ENCODE peak calls at places on chromosomes 4 and X, in ten cellular contexts. L is brain microvascular endothelial cell, B is mesothelial cell of epicardium, D is body of pancreas, V is iris pigment epithelial cell, Q is cardiac fibroblast, E is endothelial cell, Z is lower lobe of right lung, J is T follicular helper cell, R is mucosa of gallbladder. C is an unnamed sample.

GRCh38 chr4:123941306-123941705 is 544.7 kb downstream of the SPRY1 start:
- DNase-seq in L (peak), B (no peak), D (no peak), V (peak), Q (peak), E (no peak), Z (no peak), J (no peak), R (no peak), C (no peak)

GRCh38 chrX:96183843-96184242 is 500.8 kb upstream of the DIAPH2 start:
- DNase-seq in L (no peak), B (no peak), D (no peak), V (peak), Q (peak), E (no peak), Z (no peak), J (no peak), R (no peak), C (no peak)

GRCh38 chr4:55269970-55270369 is 76.1 kb upstream of the SRD5A3 start:
- DNase-seq in L (no peak), B (no peak), D (no peak), V (no peak), Q (no peak), E (peak), Z (no peak), J (no peak), R (no peak), C (no peak)

GRCh38 chr4:172232966-172233365 is 419.8 kb downstream of the GALNTL6 start:
- DNase-seq in L (no peak), B (no peak), D (no peak), V (no peak), Q (no peak), E (peak), Z (no peak), J (no peak), R (no peak), C (no peak)

GRCh38 chr4:183637461-183637860 is 21.5 kb downstream of the RWDD4 start:
- DNase-seq in L (no peak), B (no peak), D (no peak), V (peak), Q (no peak), E (no peak), Z (no peak), J (no peak), R (no peak), C (no peak)

GRCh38 chr4:21011106-21011505 is 310.8 kb downstream of the PACRGL start:
- DNase-seq in L (no peak), B (no peak), D (no peak), V (peak), Q (no peak), E (no peak), Z (no peak), J (no peak), R (no peak), C (no peak)

GRCh38 chr4:5710962-5711478 is at the start of gene EVC:
- DNase-seq in L (peak), B (peak), D (peak), V (peak), Q (peak), E (peak), Z (peak), J (no peak), R (peak), C (no peak)

GRCh38 chr4:148092316-148093014 is 349.7 kb downstream of the NR3C2 start:
- DNase-seq in L (no peak), B (no peak), D (no peak), V (no peak), Q (no peak), E (no peak), Z (no peak), J (no peak), R (no peak), C (no peak)

GRCh38 chr4:82493721-82494425 is 63.5 kb downstream of the ENOPH1 start:
- DNase-seq in L (no peak), B (no peak), D (no peak), V (peak), Q (peak), E (no peak), Z (no peak), J (no peak), R (no peak), C (no peak)

GRCh38 chr4:53644607-53645006 is 53.3 kb upstream of the LNX1 start:
- DNase-seq in L (no peak), B (no peak), D (peak), V (no peak), Q (no peak), E (no peak), Z (peak), J (no peak), R (peak), C (peak)

GRCh38 chrX:110142096-110142495 is 139.2 kb downstream of the TMEM164 start:
- DNase-seq in L (no peak), B (no peak), D (no peak), V (no peak), Q (peak), E (no peak), Z (no peak), J (no peak), R (no peak), C (no peak)

GRCh38 chrX:12447448-12448154 is 309.3 kb downstream of the FRMPD4 start:
- DNase-seq in L (peak), B (no peak), D (no peak), V (peak), Q (peak), E (no peak), Z (no peak), J (no peak), R (no peak), C (no peak)

GRCh38 chr4:159107203-159107921 is 4.5 kb downstream of the RAPGEF2 start:
- DNase-seq in L (no peak), B (no peak), D (no peak), V (peak), Q (peak), E (no peak), Z (no peak), J (no peak), R (no peak), C (no peak)

GRCh38 chr4:89299153-89299789 is 8.3 kb downstream of the GPRIN3 start:
- DNase-seq in L (no peak), B (no peak), D (peak), V (no peak), Q (no peak), E (no peak), Z (no peak), J (no peak), R (no peak), C (peak)

GRCh38 chr4:38157592-38157991 is 197.4 kb downstream of the PTTG2 start:
- DNase-seq in L (no peak), B (no peak), D (peak), V (no peak), Q (no peak), E (no peak), Z (no peak), J (no peak), R (peak), C (peak)

GRCh38 chr4:43435303-43435702 is 542.8 kb downstream of the GRXCR1 start:
- DNase-seq in L (no peak), B (no peak), D (no peak), V (no peak), Q (no peak), E (no peak), Z (no peak), J (no peak), R (no peak), C (no peak)

GRCh38 chrX:20680998-20681397 is 414.3 kb upstream of the RPS6KA3 start:
- DNase-seq in L (no peak), B (no peak), D (no peak), V (no peak), Q (peak), E (no peak), Z (no peak), J (no peak), R (no peak), C (no peak)

GRCh38 chr4:187692626-187693025 is 302.9 kb upstream of the ZFP42 start:
- DNase-seq in L (no peak), B (no peak), D (no peak), V (no peak), Q (no peak), E (no peak), Z (no peak), J (no peak), R (no peak), C (no peak)

GRCh38 chr4:165537028-165537648 is 158.3 kb downstream of the CPE start:
- DNase-seq in L (peak), B (no peak), D (no peak), V (peak), Q (peak), E (peak), Z (no peak), J (no peak), R (no peak), C (peak)